ENCODE peak calls at places on chromosomes 2 and 18, in five cellular contexts. Y is pancreas; R is CD8-positive, alpha-beta memory T cell; Q is transverse colon; N is upper lobe of right lung. O is an unnamed sample. For H3K9me3, the result is how much of the 10 kb centered on the place peaks cover.

GRCh38 chr2:239882335-239882734 is 142.8 kb downstream of the NDUFA10 start:
- DNase-seq in Y (no peak), Q (peak), N (peak), R (peak), O (peak)

GRCh38 chr18:59874166-59874565 is 25.6 kb upstream of the PMAIP1 start:
- DNase-seq in R (no peak), Y (no peak), Q (no peak), N (no peak), O (no peak)

GRCh38 chr18:27921392-27921791 is 255.5 kb downstream of the CDH2 start:
- DNase-seq in N (no peak), R (no peak), Y (no peak), Q (no peak), O (no peak)

GRCh38 chr2:215660687-215661086 is 224.8 kb upstream of the FN1 start:
- DNase-seq in Y (peak), N (no peak), Q (no peak), R (no peak), O (no peak)

GRCh38 chr2:157788201-157788600 is 87.9 kb downstream of the ACVR1 start:
- DNase-seq in R (no peak), Y (no peak), Q (no peak), N (no peak), O (no peak)

GRCh38 chr2:19548116-19548515 is 189.7 kb upstream of the OSR1 start:
- DNase-seq in R (no peak), Y (no peak), N (no peak), Q (no peak), O (no peak)

GRCh38 chr2:201205516-201205850 is 22.5 kb downstream of the CASP10 start:
- DNase-seq in Q (no peak), R (no peak), Y (no peak), N (no peak), O (no peak)

GRCh38 chr2:54770211-54770610 is 46.7 kb downstream of the EML6 start:
- DNase-seq in R (no peak), N (no peak), Q (no peak), Y (no peak), O (no peak)

GRCh38 chr2:121790276-121790956 is 35.0 kb downstream of the TSN start:
- DNase-seq in Q (no peak), Y (no peak), R (no peak), N (no peak), O (no peak)

GRCh38 chr2:215950009-215950408 is 63.3 kb downstream of the MREG start:
- DNase-seq in R (no peak), Y (no peak), N (no peak), Q (no peak), O (no peak)

GRCh38 chr2:232839680-232840079 is 30.4 kb upstream of the SNORC start:
- DNase-seq in N (no peak), R (no peak), Y (peak), Q (peak), O (no peak)

DNA sequence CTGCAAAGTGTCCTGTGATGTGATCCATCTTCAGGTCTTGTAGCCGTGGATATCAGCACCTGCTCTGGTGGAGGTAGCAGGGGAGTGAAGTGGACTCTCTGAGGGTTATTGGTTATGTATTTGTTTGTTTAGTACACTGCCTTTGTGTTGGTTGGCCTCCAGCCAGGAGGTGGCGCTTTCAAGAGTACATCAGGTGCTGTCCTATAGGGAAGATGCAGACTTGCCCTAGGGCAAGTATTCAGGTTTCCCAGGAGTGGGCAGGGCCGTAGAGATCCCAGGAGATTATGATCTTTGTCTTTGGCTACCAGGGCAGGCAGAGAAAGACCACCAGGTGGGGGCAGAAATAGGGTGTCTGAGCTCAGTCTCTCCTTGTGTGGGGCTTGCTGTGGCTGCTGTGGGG is 411.8 kb downstream of the SOX11 start:
- DNase-seq in Y (no peak), Q (no peak), R (no peak), N (no peak), O (no peak)
- H3K9me3 ChIP-seq in Y (under half), Q (under half), R (under half), N (under half), O (under half)

GRCh38 chr2:156483741-156484173 is 47.6 kb downstream of the GPD2 start:
- DNase-seq in Y (no peak), Q (no peak), N (no peak), R (no peak), O (no peak)
- H3K9me3 ChIP-seq in Y (under half), Q (under half), N (under half), R (under half), O (under half)

GRCh38 chr18:66646622-66647021 is 42.7 kb upstream of the CDH19 start:
- DNase-seq in Q (no peak), Y (no peak), N (no peak), R (no peak), O (no peak)
- H3K9me3 ChIP-seq in Q (under half), Y (under half), N (under half), R (under half), O (under half)

GRCh38 chr2:95272781-95273180 is 1.5 kb upstream of the PROM2 start:
- DNase-seq in R (no peak), Q (no peak), N (no peak), Y (no peak), O (no peak)
- H3K9me3 ChIP-seq in R (under half), Q (under half), N (under half), Y (under half), O (under half)

GRCh38 chr2:112867701-112868631 is 31.4 kb upstream of the IL1B start:
- DNase-seq in Q (peak), Y (no peak), N (no peak), R (no peak), O (no peak)

GRCh38 chr2:112870851-112871830 is 34.6 kb upstream of the IL1B start:
- DNase-seq in R (no peak), Y (no peak), Q (no peak), N (no peak), O (no peak)

GRCh38 chr2:112864072-112864471 is 27.5 kb upstream of the IL1B start:
- DNase-seq in Y (no peak), Q (no peak), N (no peak), R (no peak), O (no peak)

GRCh38 chr2:112869258-112869842 is 32.8 kb upstream of the IL1B start:
- DNase-seq in Y (peak), Q (peak), N (peak), R (no peak), O (no peak)

GRCh38 chr2:112866128-112866835 is 29.7 kb upstream of the IL1B start:
- DNase-seq in R (no peak), N (no peak), Q (peak), Y (no peak), O (no peak)
- H3K9me3 ChIP-seq in R (under half), N (under half), Q (under half), Y (under half), O (under half)

GRCh38 chr2:152706477-152707020 is 10.7 kb downstream of the PRPF40A start:
- DNase-seq in N (no peak), R (no peak), Y (no peak), Q (no peak), O (no peak)

GRCh38 chr2:152695763-152696162 is 21.5 kb downstream of the PRPF40A start:
- DNase-seq in Q (no peak), N (no peak), R (no peak), Y (no peak), O (no peak)

GRCh38 chr2:152696476-152696875 is 20.8 kb downstream of the PRPF40A start:
- DNase-seq in Y (no peak), R (no peak), Q (no peak), N (no peak), O (no peak)

GRCh38 chr2:152701198-152701597 is 16.1 kb downstream of the PRPF40A start:
- DNase-seq in N (no peak), R (no peak), Q (no peak), Y (no peak), O (no peak)
- H3K9me3 ChIP-seq in N (under half), R (under half), Q (under half), Y (under half), O (under half)

GRCh38 chr2:238499731-238500570 is 73.2 kb downstream of the ASB1 start:
- DNase-seq in Q (no peak), R (peak), N (peak), Y (no peak), O (no peak)

GRCh38 chr2:238496756-238497609 is 70.3 kb downstream of the ASB1 start:
- DNase-seq in Q (no peak), N (peak), Y (no peak), R (no peak), O (no peak)

GRCh38 chr2:238498188-238498587 is 71.5 kb downstream of the ASB1 start:
- DNase-seq in N (peak), Q (no peak), Y (no peak), R (peak), O (no peak)

GRCh38 chr2:238497610-238498005 is 70.9 kb downstream of the ASB1 start:
- DNase-seq in N (peak), R (peak), Q (no peak), Y (no peak), O (no peak)

DNA sequence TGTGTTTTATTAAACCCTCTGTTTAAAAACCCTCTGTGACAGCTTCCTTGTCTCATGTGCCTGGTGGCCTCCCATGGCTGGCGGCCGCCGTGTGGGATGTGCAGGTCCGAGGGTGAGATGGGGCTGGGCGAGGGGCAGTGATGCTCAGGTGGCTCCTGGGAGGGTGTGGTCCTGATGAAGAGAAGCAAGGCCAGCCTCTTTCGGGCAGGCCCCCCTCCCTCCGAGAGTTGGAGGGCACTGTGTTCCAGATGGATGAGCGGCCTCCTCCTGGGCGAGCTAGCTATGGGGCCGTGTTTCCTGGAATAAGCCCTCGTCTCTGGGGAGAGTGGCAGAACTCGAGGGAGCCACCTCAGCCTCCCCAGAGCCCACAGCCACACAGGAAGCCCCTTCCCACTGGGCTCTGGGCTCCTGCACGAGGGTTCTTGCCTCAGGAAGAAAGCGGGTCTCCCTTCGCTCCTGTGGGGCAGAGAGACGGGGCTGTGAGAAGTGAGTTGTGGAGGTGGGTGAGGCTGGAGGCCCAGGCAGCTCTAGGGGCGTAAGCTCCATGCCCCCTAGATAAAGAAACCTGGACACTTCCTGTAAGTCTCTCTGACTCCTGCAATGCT is 72.1 kb downstream of the ASB1 start:
- DNase-seq in Y (no peak), N (peak), Q (no peak), R (peak), O (no peak)
- H3K9me3 ChIP-seq in Y (under half), N (under half), Q (under half), R (under half), O (under half)

GRCh38 chr18:35277633-35278032 is 12.4 kb downstream of the ZSCAN30 start:
- DNase-seq in R (no peak), Y (no peak), N (no peak), Q (no peak), O (no peak)

GRCh38 chr18:35278969-35279368 is 11.1 kb downstream of the ZSCAN30 start:
- DNase-seq in R (no peak), Y (no peak), N (no peak), Q (no peak), O (no peak)

GRCh38 chr18:35278085-35278484 is 11.9 kb downstream of the ZSCAN30 start:
- DNase-seq in N (no peak), Q (no peak), Y (no peak), R (no peak), O (no peak)

GRCh38 chr18:35271656-35272055 is 18.4 kb downstream of the ZSCAN30 start:
- DNase-seq in Y (no peak), N (no peak), Q (no peak), R (no peak), O (no peak)

DNA sequence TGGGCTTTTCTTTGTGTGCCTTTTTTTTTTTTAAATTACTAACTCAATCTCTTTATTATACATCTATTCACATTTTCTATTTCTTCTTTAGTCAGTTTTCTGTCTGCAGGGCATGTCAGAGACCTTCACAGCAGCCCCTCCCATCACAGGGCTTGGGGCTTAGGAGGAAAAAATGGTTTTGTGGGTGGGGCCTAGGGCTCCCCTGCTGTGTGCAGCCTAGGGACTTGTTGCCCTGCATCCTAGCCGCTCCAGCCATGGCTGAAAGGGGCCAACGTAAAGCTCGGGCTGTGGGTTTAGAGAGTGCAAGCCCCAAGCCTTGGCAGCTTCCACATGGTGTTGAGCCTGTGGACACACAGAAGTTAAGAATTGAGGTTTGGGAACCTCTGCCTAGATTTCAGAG is 13.8 kb downstream of the ZSCAN30 start:
- DNase-seq in Y (no peak), N (no peak), Q (no peak), R (no peak), O (no peak)
- H3K9me3 ChIP-seq in Y (under half), N (under half), Q (under half), R (under half), O (under half)

O was measured in T-helper 17 cell.